ENCODE peak calls at places on chromosomes 5 and 9, in eight cellular contexts. Z, E, O, D, A, K, X and T are unnamed samples.

GRCh38 chr5:28779161-28779754 is 1740.9 kb upstream of the CDH9 start:
- DNase-seq in Z (peak; percentile 31), E (peak; percentile 2), O (no peak), D (no peak), A (no peak), K (no peak), X (no peak), T (no peak)

GRCh38 chr9:120539951-120540350 is 40.0 kb downstream of the CDK5RAP2 start:
- DNase-seq in Z (no peak), E (no peak), O (no peak), D (no peak), A (no peak), K (no peak), X (no peak), T (no peak)

GRCh38 chr9:135281661-135282000 is 194.2 kb downstream of the OLFM1 start:
- DNase-seq in Z (no peak), E (no peak), O (no peak), D (no peak), A (no peak), K (no peak), X (no peak), T (no peak)

GRCh38 chr5:40240111-40240510 is 439.6 kb upstream of the PTGER4 start:
- DNase-seq in Z (peak; percentile 12), E (peak; percentile 23), O (no peak), D (no peak), A (no peak), K (no peak), X (no peak), T (no peak)

GRCh38 chr5:125883223-125883622 is 540.0 kb upstream of the GRAMD2B start:
- DNase-seq in Z (no peak), E (no peak), O (no peak), D (peak; percentile 11), A (no peak), K (no peak), X (no peak), T (no peak)

GRCh38 chr5:9621379-9621903 is 8.7 kb downstream of the TAS2R1 start:
- DNase-seq in Z (no peak), E (no peak), O (no peak), D (no peak), A (no peak), K (no peak), X (no peak), T (no peak)

GRCh38 chr5:180208435-180209081 is 453 bp downstream of the RASGEF1C start:
- DNase-seq in Z (peak; percentile 20), E (peak; percentile 31), O (no peak), D (no peak), A (no peak), K (no peak), X (no peak), T (no peak)

GRCh38 chr9:125525846-125526619 is 181.0 kb downstream of the MAPKAP1 start:
- DNase-seq in Z (no peak), E (no peak), O (no peak), D (no peak), A (no peak), K (no peak), X (peak; percentile 83), T (no peak)

GRCh38 chr9:110180386-110180712 is 27.6 kb downstream of the C9orf152 start:
- DNase-seq in Z (no peak), E (no peak), O (no peak), D (no peak), A (no peak), K (no peak), X (no peak), T (no peak)
- TF ChIP-seq POLR2A in Z (no peak), E (no peak), O (no peak), D (no peak), A (no peak), K (no peak), X (no peak), T (no peak)

DNA sequence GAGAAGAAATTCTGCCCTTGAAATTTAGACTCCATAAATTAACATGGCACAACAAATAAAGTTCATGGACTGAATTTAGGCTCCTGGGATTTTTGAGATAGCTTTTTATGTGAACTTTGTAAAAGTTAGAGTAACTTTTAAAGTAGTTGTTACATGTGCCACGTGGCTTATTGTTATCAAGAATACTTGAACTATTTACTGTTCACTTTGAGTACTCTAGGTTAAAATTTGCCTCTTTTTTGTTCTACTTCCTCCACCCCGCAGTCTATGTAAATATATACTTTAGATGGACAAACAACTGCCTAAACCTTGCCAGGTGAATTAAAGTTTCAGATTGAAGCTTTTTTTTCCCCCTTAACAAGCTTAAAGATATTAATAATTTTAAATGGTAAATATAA is 457.9 kb downstream of the RAB3C start:
- DNase-seq in Z (peak; percentile 61), E (peak; percentile 2), O (no peak), D (no peak), A (no peak), K (no peak), X (no peak), T (no peak)
- TF ChIP-seq CTCF in Z (no peak), E (no peak), O (no peak), D (no peak), A (no peak), K (no peak), X (no peak), T (no peak)

GRCh38 chr9:136441681-136442245 is 2.1 kb upstream of the INPP5E start:
- DNase-seq in Z (no peak), E (no peak), O (no peak), D (no peak), A (no peak), K (no peak), X (no peak), T (peak; percentile 81)
- TF ChIP-seq POLR2A in Z (no peak), E (no peak), O (no peak), D (no peak), A (no peak), K (no peak), X (no peak), T (no peak)

GRCh38 chr5:53963958-53964357 is 346.4 kb downstream of the ARL15 start:
- DNase-seq in Z (peak; percentile 10), E (no peak), O (no peak), D (no peak), A (no peak), K (no peak), X (no peak), T (no peak)
- TF ChIP-seq CTCF in Z (no peak), E (no peak), O (no peak), D (no peak), A (no peak), K (no peak), X (no peak), T (no peak)

DNA sequence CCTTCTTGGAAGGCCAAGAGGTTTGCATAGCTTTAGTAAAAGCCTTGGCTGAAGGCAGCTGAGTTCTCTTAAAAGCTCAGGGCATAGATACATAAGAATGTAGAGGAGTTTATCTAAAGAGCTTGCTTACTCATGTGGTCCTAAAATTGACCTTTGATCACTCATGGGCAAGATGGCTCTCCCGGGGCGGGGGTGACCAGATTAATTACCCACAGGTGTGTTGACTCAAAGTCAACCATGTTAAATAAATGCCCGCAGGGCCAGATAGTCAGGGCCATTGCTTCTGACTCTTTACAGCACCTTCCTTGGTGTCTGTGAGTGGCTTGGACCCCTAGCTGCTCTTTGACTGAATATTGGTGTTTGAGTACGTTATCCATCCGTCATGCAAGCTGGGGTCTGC is 33.1 kb upstream of the GHR start:
- DNase-seq in Z (no peak), E (no peak), O (no peak), D (no peak), A (no peak), K (no peak), X (no peak), T (no peak)
- TF ChIP-seq POLR2A in Z (no peak), E (no peak), O (no peak), D (no peak), A (no peak), K (no peak), X (no peak), T (no peak)